ENCODE peak calls at places on chromosomes 16 and 17, in four cellular contexts. M, O, I and U are unnamed samples.

GRCh38 chr17:50045154-50045553 is 10.8 kb upstream of the ITGA3 start:
- DNase-seq in O (no peak), I (no peak), M (no peak), U (no peak)

GRCh38 chr17:39677581-39678339 is 9.5 kb downstream of the PNMT start:
- DNase-seq in O (no peak), I (no peak), M (no peak), U (no peak)

GRCh38 chr16:56939801-56940200 is 7.9 kb downstream of the HERPUD1 start:
- DNase-seq in I (no peak), M (no peak), O (no peak), U (no peak)

GRCh38 chr16:30394603-30395154 is 541 bp upstream of the ZNF48 start:
- DNase-seq in I (no peak), M (no peak), O (no peak), U (no peak)

GRCh38 chr17:68290268-68290954 is 516 bp downstream of the SLC16A6 start:
- DNase-seq in I (no peak), M (no peak), O (peak), U (no peak)

GRCh38 chr16:21568502-21569189 is 30.7 kb upstream of the METTL9 start:
- DNase-seq in I (no peak), O (no peak), M (no peak), U (no peak)

GRCh38 chr16:1296688-1297412 is 12.6 kb upstream of the UBE2I start:
- DNase-seq in O (no peak), M (no peak), I (peak), U (no peak)

GRCh38 chr16:3952342-3953131 is 72.0 kb upstream of the CREBBP start:
- DNase-seq in O (no peak), I (no peak), M (no peak), U (no peak)

GRCh38 chr17:82678265-82678891 is 20.1 kb downstream of the RAB40B start:
- DNase-seq in I (no peak), O (no peak), M (no peak), U (no peak)

GRCh38 chr17:79987187-79987889 is 48.3 kb downstream of the TBC1D16 start:
- DNase-seq in O (no peak), M (no peak), I (peak), U (no peak)

GRCh38 chr16:30030841-30031413 is at the start of gene TLCD3B:
- DNase-seq in I (no peak), M (no peak), O (peak), U (no peak)

GRCh38 chr17:31060814-31061550 is 33.8 kb upstream of the NF1 start:
- DNase-seq in O (no peak), M (no peak), I (no peak), U (no peak)

GRCh38 chr16:87344931-87345631 is 27.9 kb upstream of the C16orf95 start:
- DNase-seq in O (no peak), M (no peak), I (no peak), U (no peak)

GRCh38 chr16:85929259-85929704 is 30.3 kb downstream of the IRF8 start:
- DNase-seq in M (no peak), I (no peak), O (no peak), U (no peak)

GRCh38 chr17:75587718-75588545 is at the start of gene MYO15B:
- DNase-seq in O (peak), M (no peak), I (no peak), U (no peak)

GRCh38 chr17:35723735-35724134 is 7.7 kb upstream of the RASL10B start:
- DNase-seq in I (no peak), M (no peak), O (no peak), U (no peak)

GRCh38 chr16:71565812-71566700 is 10.8 kb downstream of the TAT start:
- DNase-seq in I (no peak), M (peak), O (no peak), U (no peak)

GRCh38 chr17:37478187-37478586 is 11.5 kb upstream of the DUSP14 start:
- DNase-seq in M (no peak), I (no peak), O (no peak), U (no peak)

GRCh38 chr17:27551701-27552466 is 79.1 kb upstream of the LGALS9 start:
- DNase-seq in O (no peak), I (peak), M (no peak), U (no peak)

GRCh38 chr16:69563605-69564580 is 1.9 kb upstream of the NFAT5 start:
- DNase-seq in M (peak), I (peak), O (peak), U (peak)

GRCh38 chr17:75390982-75391381 is 14.5 kb downstream of the GRB2 start:
- DNase-seq in O (no peak), M (no peak), I (no peak), U (no peak)

GRCh38 chr16:51937771-51938170 is 609.2 kb downstream of the TOX3 start:
- DNase-seq in O (no peak), I (no peak), M (no peak), U (no peak)

GRCh38 chr17:15414502-15415348 is 52.7 kb downstream of the CDRT4 start:
- DNase-seq in M (no peak), I (no peak), O (no peak), U (no peak)

GRCh38 chr16:8863594-8864424 is 5.0 kb downstream of the CARHSP1 start:
- DNase-seq in M (no peak), I (peak), O (no peak), U (no peak)

GRCh38 chr17:63189082-63189481 is 223.0 kb downstream of the TANC2 start:
- DNase-seq in O (no peak), M (no peak), I (no peak), U (no peak)

GRCh38 chr16:89155851-89156739 is 15.5 kb upstream of the CDH15 start:
- DNase-seq in I (no peak), M (no peak), O (no peak), U (no peak)

GRCh38 chr16:62832214-62832613 is 796.0 kb upstream of the CDH8 start:
- DNase-seq in O (no peak), I (no peak), M (no peak), U (no peak)

GRCh38 chr16:71628810-71629209 is 2.8 kb downstream of the MARVELD3 start:
- DNase-seq in I (no peak), M (no peak), O (no peak), U (no peak)

GRCh38 chr17:49514374-49514738 is 19.3 kb downstream of the NGFR start:
- DNase-seq in M (no peak), I (peak), O (peak), U (peak)

GRCh38 chr17:48754500-48755261 is 26.1 kb upstream of the HOXB13 start:
- DNase-seq in O (peak), I (no peak), M (no peak), U (no peak)

GRCh38 chr17:50627782-50628601 is 6.7 kb upstream of the ABCC3 start:
- DNase-seq in I (peak), O (no peak), M (no peak), U (no peak)

GRCh38 chr17:38358586-38359513 is 7.2 kb downstream of the SOCS7 start:
- DNase-seq in M (no peak), I (peak), O (no peak), U (no peak)

GRCh38 chr17:72782985-72783701 is 309.3 kb downstream of the SLC39A11 start:
- DNase-seq in I (peak), M (no peak), O (no peak), U (peak)

GRCh38 chr17:46264456-46265198 is 30.3 kb upstream of the LRRC37A start:
- DNase-seq in I (peak), M (no peak), O (no peak), U (no peak)

GRCh38 chr16:83027973-83028372 is 401.2 kb downstream of the CDH13 start:
- DNase-seq in I (no peak), M (no peak), O (no peak), U (no peak)

GRCh38 chr17:2883544-2884203 is 87.4 kb downstream of the RAP1GAP2 start:
- DNase-seq in M (no peak), I (peak), O (no peak), U (no peak)

GRCh38 chr16:80804061-80804450 is 342 bp downstream of the CDYL2 start:
- DNase-seq in M (no peak), I (peak), O (peak), U (no peak)

GRCh38 chr16:2473999-2474876 is 689 bp upstream of the TBC1D24 start:
- DNase-seq in O (peak), I (no peak), M (no peak), U (no peak)

GRCh38 chr16:84569382-84569987 is 48.4 kb downstream of the COTL1 start:
- DNase-seq in M (peak), I (no peak), O (no peak), U (no peak)

GRCh38 chr17:80101946-80102706 is 745 bp downstream of the GAA start:
- DNase-seq in O (no peak), M (no peak), I (peak), U (no peak)

GRCh38 chr16:24713379-24713778 is 16.1 kb upstream of the TNRC6A start:
- DNase-seq in O (no peak), I (no peak), M (no peak), U (no peak)

GRCh38 chr16:24721830-24722238 is 7.6 kb upstream of the TNRC6A start:
- DNase-seq in O (no peak), M (no peak), I (no peak), U (no peak)

GRCh38 chr16:24718967-24719521 is 10.4 kb upstream of the TNRC6A start:
- DNase-seq in I (no peak), O (no peak), M (no peak), U (no peak)

DNA sequence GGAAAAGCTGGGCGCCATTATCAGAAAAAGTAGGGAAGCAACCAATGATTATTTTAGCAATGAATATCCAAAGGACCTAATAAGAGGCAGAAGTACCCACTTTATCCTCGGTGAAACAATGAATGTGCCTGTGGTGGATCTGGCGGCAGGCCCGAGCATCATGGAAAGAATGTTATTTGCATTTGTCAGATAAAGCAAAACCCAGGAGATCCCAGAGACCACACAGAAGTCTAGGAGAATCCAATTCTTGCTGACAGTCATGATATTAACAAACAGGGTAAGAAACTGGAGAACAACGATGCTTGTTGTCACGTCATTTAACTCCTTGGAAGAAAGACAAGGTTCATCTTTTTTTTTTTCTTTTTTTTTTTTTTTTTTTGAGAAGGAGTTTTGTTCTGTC is 12.0 kb upstream of the TNRC6A start:
- DNase-seq in O (no peak), M (no peak), I (no peak), U (no peak)
- TF ChIP-seq SUZ12 in O (no peak), M (no peak), I (no peak), U (no peak)

GRCh38 chr17:32267690-32268205 is 2.1 kb downstream of the RHBDL3 start:
- DNase-seq in M (no peak), I (no peak), O (peak), U (no peak)
- H3K4me3 ChIP-seq in M (no peak), I (no peak), O (peak), U (no peak)

DNA sequence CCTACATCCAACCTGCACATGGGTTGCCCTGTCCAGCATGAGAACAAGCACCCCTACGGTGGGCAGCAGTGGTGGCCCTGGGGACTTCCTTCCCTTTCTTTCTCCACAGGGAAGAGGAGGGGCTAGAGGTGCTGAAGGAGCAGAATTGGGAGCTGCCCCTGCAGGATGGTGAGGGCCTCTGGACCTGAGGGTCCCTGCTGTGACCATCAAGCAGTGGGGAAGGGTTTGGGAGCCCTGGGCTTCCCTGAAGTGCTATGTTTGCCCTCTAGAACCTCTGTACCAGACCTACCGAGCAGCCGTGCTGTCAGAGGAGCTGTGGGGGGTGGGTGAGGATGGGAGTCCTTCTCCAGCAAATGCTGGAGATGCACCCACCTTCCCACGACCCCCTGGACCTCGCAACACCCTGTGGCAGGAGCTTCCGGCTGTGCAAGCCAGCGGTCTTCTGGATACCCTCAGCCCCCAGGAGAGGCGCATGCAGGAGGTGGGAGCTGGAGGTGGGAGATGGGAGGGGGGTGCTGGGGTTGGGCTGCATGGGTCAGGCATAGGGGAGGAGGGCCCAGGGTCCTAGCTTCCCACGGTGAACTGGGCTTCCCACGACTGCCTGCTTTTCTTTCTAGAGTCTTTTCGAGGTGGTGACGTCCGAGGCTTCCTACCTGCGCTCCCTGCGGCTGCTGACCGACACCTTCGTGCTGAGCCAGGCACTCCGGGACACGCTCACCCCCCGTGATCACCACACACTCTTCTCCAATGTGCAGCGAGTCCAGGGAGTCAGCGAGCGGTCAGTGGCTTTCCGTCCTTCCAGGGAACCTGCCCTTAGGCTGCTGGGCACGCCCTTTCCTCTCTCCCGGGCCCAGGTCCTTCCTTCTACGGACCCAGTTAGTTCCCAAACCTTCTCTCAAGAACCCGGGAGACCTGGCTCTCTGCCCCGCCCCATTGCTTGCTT is 5.0 kb downstream of the ARHGEF15 start:
- DNase-seq in O (no peak), I (no peak), M (no peak), U (no peak)
- TF ChIP-seq YY1 in O (no peak), I (no peak), M (no peak), U (no peak)

GRCh38 chr16:19432429-19432828 is 14.7 kb downstream of the TMC5 start:
- DNase-seq in M (no peak), I (peak), O (no peak), U (no peak)
- TF ChIP-seq SUZ12 in M (no peak), I (no peak), O (no peak), U (no peak)

DNA sequence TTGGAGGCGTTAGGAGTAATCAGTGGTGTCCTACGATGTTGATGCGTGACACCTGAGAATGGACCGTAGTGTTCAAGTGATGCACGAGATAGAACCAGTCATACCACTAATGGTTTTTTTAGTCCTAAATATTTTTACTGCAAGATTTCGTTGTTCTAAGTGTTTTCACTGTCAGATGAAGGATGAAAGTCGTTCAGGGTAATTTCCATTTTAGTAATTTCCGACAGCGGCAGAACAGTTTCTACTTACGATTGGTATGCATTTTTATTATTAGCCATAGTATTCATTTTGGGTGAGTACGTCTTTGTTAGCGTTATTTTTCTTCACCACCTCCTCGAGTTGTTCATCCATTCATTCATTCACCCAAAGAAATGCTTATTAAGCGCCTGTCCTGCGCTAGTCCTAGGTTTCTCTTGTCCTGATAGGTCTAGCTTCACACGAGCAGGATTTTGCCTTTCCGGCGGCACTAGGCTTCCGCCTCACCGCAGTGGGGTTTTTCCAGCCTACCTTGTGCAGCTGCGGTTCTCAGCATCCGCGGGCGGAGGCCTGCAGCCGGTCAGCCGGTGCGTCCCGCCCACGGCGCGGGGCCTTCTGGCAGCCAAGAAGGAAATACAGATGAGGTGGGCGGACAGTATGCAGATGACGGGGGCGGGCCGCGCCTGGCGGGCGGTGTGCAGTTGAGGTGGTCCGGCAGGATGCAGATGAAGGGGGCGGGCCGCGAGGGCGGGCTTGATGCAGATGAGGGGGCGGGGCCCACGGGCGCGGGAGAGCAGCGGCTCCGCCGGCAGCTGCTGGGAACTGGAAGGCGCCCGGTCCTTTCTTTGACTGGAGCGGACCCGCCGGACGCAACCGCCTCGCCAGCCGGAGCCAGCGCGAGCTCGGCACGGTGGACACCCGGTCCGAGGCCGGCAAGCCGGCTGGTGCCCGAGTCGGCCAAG is 146.4 kb downstream of the SPECC1 start:
- DNase-seq in M (peak), O (peak), I (peak), U (peak)
- H3K4me3 ChIP-seq in M (peak), O (peak), I (peak), U (peak)

GRCh38 chr16:50521246-50521900 is 26.8 kb upstream of the NKD1 start:
- DNase-seq in M (no peak), O (no peak), I (no peak), U (no peak)

GRCh38 chr16:50519001-50519400 is 29.2 kb upstream of the NKD1 start:
- DNase-seq in M (no peak), O (no peak), I (no peak), U (no peak)

GRCh38 chr16:50522324-50522723 is 25.9 kb upstream of the NKD1 start:
- DNase-seq in I (no peak), O (no peak), M (no peak), U (no peak)

GRCh38 chr16:50519602-50520001 is 28.6 kb upstream of the NKD1 start:
- DNase-seq in M (no peak), O (no peak), I (no peak), U (no peak)

DNA sequence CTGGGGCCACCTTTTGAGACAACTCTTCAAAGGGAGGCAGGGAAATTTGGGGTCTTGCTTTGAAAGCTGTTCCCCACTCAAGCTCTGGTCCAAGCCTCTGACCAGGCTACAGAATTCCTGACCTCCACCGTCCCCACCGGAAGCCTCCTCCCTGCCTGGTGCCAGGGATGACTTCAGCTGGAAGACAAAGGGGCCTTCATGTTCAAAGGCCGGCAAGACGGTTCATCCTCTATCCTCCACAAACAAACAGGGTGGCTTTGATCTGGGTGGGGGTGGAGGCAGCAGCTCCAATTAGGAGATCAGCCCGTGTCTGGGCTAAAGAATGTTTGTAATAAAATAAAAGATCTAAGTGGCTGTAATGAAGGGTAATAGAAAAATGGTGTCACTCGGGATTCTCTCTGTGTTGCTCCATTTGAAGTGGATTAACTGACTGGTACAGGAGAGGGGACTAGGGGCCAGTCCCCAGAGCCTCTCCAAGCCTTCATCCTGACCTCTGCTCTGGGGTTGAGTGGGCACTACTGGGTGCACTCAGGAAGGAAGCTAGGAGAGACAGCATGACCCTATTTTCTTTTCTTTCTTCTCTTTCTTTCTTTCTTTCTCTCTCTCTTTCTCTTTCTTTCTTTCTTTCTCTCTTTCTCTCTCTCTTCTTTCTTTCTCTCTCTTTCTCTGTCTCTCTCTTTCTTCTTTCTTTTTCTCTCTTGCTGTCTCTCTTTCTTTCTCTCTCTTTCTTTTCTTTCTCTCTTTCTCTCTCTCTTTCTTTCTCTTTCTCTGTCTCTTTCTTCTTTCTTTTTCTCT is 27.5 kb upstream of the NKD1 start:
- DNase-seq in O (no peak), I (peak), M (no peak), U (no peak)
- TF ChIP-seq YY1 in O (no peak), I (peak), M (no peak), U (no peak)